ENCODE peak calls at places on chromosomes 1 and 21, in ten cellular contexts. J is A549, B is H1, P is left ventricle myocardium inferior, G is OCI-LY7, U is Peyer's patch, A is SK-N-SH, D is HCT116, L is uterus, H is lower lobe of right lung. T is an unnamed sample.

GRCh38 chr1:24694380-24694843 is 50.8 kb upstream of the CLIC4 start:
- DNase-seq in J (no peak), B (no peak), P (peak; percentile 71), G (peak; percentile 18), U (no peak), A (peak; percentile 62), D (no peak), L (no peak), H (peak; percentile 47), T (no peak)

GRCh38 chr1:225712391-225712790 is 59.5 kb upstream of the ENAH start:
- DNase-seq in J (no peak), B (no peak), P (no peak), G (no peak), U (no peak), A (no peak), D (no peak), L (no peak), H (no peak), T (no peak)

GRCh38 chr21:40049031-40049958 is 182.1 kb downstream of the PCP4 start:
- DNase-seq in J (no peak), B (no peak), P (no peak), G (no peak), U (no peak), A (no peak), D (no peak), L (peak; percentile 42), H (no peak), T (no peak)

GRCh38 chr1:162732566-162733335 is 57.8 kb upstream of the HSD17B7 start:
- DNase-seq in J (no peak), B (no peak), P (peak; percentile 66), G (no peak), U (no peak), A (no peak), D (no peak), L (peak; percentile 43), H (no peak), T (no peak)

GRCh38 chr1:15089244-15089992 is 64.1 kb upstream of the TMEM51 start:
- DNase-seq in J (no peak), B (no peak), P (no peak), G (peak; percentile 34), U (no peak), A (no peak), D (no peak), L (no peak), H (peak; percentile 54), T (no peak)

GRCh38 chr1:196910208-196910607 is 22.4 kb downstream of the CFHR4 start:
- DNase-seq in J (no peak), B (no peak), P (no peak), G (no peak), U (no peak), A (no peak), D (no peak), L (no peak), H (no peak), T (no peak)

GRCh38 chr1:59444520-59444919 is 147.6 kb downstream of the FGGY start:
- DNase-seq in J (no peak), B (no peak), P (no peak), G (no peak), U (no peak), A (no peak), D (no peak), L (no peak), H (no peak), T (no peak)

GRCh38 chr1:19618428-19618827 is 25.7 kb upstream of the NBL1 start:
- DNase-seq in J (no peak), B (no peak), P (no peak), G (no peak), U (no peak), A (no peak), D (no peak), L (no peak), H (no peak), T (no peak)

GRCh38 chr1:52917591-52917990 is 3.9 kb downstream of the ECHDC2 start:
- DNase-seq in J (no peak), B (no peak), P (no peak), G (no peak), U (no peak), A (no peak), D (no peak), L (no peak), H (no peak), T (no peak)

GRCh38 chr1:52918201-52918600 is 3.3 kb downstream of the ECHDC2 start:
- DNase-seq in J (no peak), B (no peak), P (no peak), G (no peak), U (no peak), A (no peak), D (no peak), L (no peak), H (no peak), T (no peak)

GRCh38 chr1:52919720-52920199 is 1.8 kb downstream of the ECHDC2 start:
- DNase-seq in J (no peak), B (no peak), P (no peak), G (no peak), U (no peak), A (no peak), D (no peak), L (no peak), H (no peak), T (no peak)

GRCh38 chr1:52919051-52919719 is 2.4 kb downstream of the ECHDC2 start:
- DNase-seq in J (no peak), B (no peak), P (no peak), G (no peak), U (no peak), A (no peak), D (no peak), L (no peak), H (no peak), T (no peak)

DNA sequence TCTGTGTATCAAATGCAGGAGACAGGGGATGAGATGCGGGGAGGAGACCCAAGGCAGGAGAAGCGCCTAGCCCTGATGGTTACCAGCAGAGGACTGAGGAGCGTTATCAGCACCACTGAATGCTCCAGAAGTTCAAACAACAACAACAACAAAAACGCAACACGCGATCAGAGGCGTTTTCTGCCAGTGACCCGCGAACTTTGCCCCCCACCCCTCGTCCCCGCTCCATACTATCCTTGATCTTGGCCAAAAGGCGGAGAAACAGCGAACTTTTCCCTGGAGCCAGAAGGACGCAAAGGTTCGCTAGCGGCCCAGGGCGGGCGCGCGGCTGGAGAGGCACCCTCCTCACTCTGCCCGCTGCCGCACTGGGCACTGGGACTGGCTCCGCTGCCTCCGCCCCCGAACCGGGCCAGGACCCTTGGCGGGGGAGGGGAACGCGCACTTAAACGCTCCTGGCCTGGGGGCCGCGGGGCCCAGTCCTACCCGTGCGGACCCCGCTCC is 699 bp downstream of the ECHDC2 start:
- DNase-seq in J (no peak), B (no peak), P (peak; percentile 45), G (no peak), U (peak; percentile 68), A (no peak), D (no peak), L (peak; percentile 41), H (peak; percentile 57), T (no peak)
- H3K27ac ChIP-seq in J (peak overlapping the region; percentile 81), B (no peak overlapping the region), P (peak overlapping the region; percentile 94), G (no peak overlapping the region), U (peak overlapping the region; percentile 77), A (no peak overlapping the region), D (peak overlapping the region; percentile 7), L (peak overlapping the region; percentile 94), H (peak overlapping the region; percentile 84), T (peak overlapping the region; percentile 53)

DNA sequence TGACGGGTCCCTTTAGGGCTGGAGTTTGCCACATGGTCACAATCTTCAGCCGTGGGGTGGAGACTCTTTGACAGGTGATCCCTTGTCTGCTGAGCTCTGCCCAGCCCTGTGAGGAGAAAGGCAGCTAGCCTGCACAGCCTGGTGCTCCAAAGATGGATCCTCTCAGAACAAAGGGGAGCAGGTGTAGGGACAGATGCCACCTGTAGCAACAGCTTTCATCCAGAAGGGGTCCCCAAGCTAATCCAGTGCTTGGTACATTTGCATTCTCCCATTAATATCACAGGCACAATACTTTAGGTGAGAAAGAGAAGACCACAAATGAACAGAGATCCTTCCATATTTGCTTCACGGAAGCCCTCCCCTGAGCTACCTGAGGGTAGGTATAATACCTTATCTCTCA is 93.2 kb downstream of the CCDC185 start:
- DNase-seq in J (no peak), B (no peak), P (no peak), G (no peak), U (no peak), A (peak; percentile 37), D (peak; percentile 3), L (no peak), H (no peak), T (no peak)
- TF ChIP-seq CTCF in J (no peak), B (peak; percentile 42), P (no peak), G (peak; percentile 30), U (no peak), A (no peak), D (peak; percentile 11), L (no peak), H (no peak), T (peak; percentile 25)

GRCh38 chr1:200378096-200378495 is 31.7 kb downstream of the ZNF281 start:
- DNase-seq in J (no peak), B (no peak), P (no peak), G (no peak), U (no peak), A (no peak), D (no peak), L (no peak), H (no peak), T (no peak)

GRCh38 chr1:200379431-200379755 is 30.4 kb downstream of the ZNF281 start:
- DNase-seq in J (peak; percentile 81), B (no peak), P (no peak), G (no peak), U (no peak), A (peak; percentile 7), D (no peak), L (no peak), H (no peak), T (no peak)

GRCh38 chr1:200381256-200381980 is 28.4 kb downstream of the ZNF281 start:
- DNase-seq in J (no peak), B (no peak), P (no peak), G (no peak), U (no peak), A (no peak), D (no peak), L (no peak), H (no peak), T (no peak)

GRCh38 chr1:200379940-200380588 is 29.8 kb downstream of the ZNF281 start:
- DNase-seq in J (no peak), B (no peak), P (no peak), G (no peak), U (no peak), A (no peak), D (no peak), L (no peak), H (no peak), T (no peak)

GRCh38 chr1:200380589-200381021 is 29.2 kb downstream of the ZNF281 start:
- DNase-seq in J (no peak), B (no peak), P (no peak), G (peak; percentile 25), U (no peak), A (no peak), D (no peak), L (no peak), H (no peak), T (no peak)
- H3K27ac ChIP-seq in J (peak overlapping the region; percentile 95), B (no peak overlapping the region), P (no peak overlapping the region), G (peak overlapping the region; percentile 83), U (no peak overlapping the region), A (peak overlapping the region; percentile 61), D (no peak overlapping the region), L (no peak overlapping the region), H (no peak overlapping the region), T (no peak overlapping the region)

GRCh38 chr1:182200025-182200814 is 138.7 kb upstream of the ZNF648 start:
- DNase-seq in J (no peak), B (no peak), P (no peak), G (no peak), U (no peak), A (no peak), D (no peak), L (no peak), H (no peak), T (no peak)

GRCh38 chr1:182197555-182197954 is 136.0 kb upstream of the ZNF648 start:
- DNase-seq in J (no peak), B (no peak), P (no peak), G (no peak), U (no peak), A (no peak), D (no peak), L (peak; percentile 40), H (no peak), T (no peak)

GRCh38 chr1:182195733-182196132 is 134.2 kb upstream of the ZNF648 start:
- DNase-seq in J (no peak), B (no peak), P (no peak), G (no peak), U (no peak), A (no peak), D (no peak), L (no peak), H (no peak), T (no peak)

GRCh38 chr1:182196897-182197546 is 135.5 kb upstream of the ZNF648 start:
- DNase-seq in J (no peak), B (no peak), P (no peak), G (no peak), U (no peak), A (no peak), D (no peak), L (peak; percentile 39), H (no peak), T (no peak)

GRCh38 chr1:182198006-182198605 is 136.6 kb upstream of the ZNF648 start:
- DNase-seq in J (no peak), B (no peak), P (no peak), G (no peak), U (no peak), A (no peak), D (no peak), L (no peak), H (no peak), T (no peak)
- TF ChIP-seq CTCF in J (peak; percentile 12), B (peak; percentile 65), P (peak; percentile 39), G (peak; percentile 42), U (peak; percentile 35), A (no peak), D (peak; percentile 42), L (no peak), H (peak; percentile 32), T (no peak)

T was measured in CD4-positive, alpha-beta T cell.